ENCODE peak calls at places on chromosomes 7 and 10, in five cellular contexts. W is hepatocyte, O is mammary epithelial cell, U is small intestine, G is dorsolateral prefrontal cortex. H is an unnamed sample. For H3K27me3, the result is how much of the 10 kb centered on the place peaks cover.

GRCh38 chr10:99984201-99984600 is 25.5 kb downstream of the DNMBP start:
- DNase-seq in U (peak), O (peak), G (no peak), W (peak), H (no peak)

GRCh38 chr7:50974240-50974639 is 191.5 kb upstream of the GRB10 start:
- DNase-seq in O (no peak), W (no peak), G (no peak), U (no peak), H (no peak)

GRCh38 chr7:44307301-44307900 is 18.0 kb downstream of the CAMK2B start:
- DNase-seq in U (no peak), W (no peak), O (peak), G (no peak), H (peak)

GRCh38 chr7:81638216-81638615 is 131.6 kb downstream of the HGF start:
- DNase-seq in W (no peak), G (no peak), U (no peak), O (no peak), H (peak)

GRCh38 chr7:45112648-45113047 is 1.2 kb upstream of the TBRG4 start:
- DNase-seq in G (no peak), U (no peak), O (no peak), W (no peak), H (no peak)

GRCh38 chr10:93076871-93077270 is 3.2 kb downstream of the CYP26A1 start:
- DNase-seq in G (no peak), O (no peak), W (no peak), U (no peak), H (no peak)

GRCh38 chr7:150947761-150948680 is 30.1 kb downstream of the KCNH2 start:
- DNase-seq in O (no peak), U (no peak), G (peak), W (no peak), H (no peak)

GRCh38 chr7:38306914-38307313 is 33.5 kb upstream of the TARP start:
- DNase-seq in G (no peak), W (no peak), O (no peak), U (peak), H (no peak)

GRCh38 chr10:119672291-119672690 is 21.1 kb downstream of the BAG3 start:
- DNase-seq in G (no peak), O (no peak), W (no peak), U (no peak), H (no peak)

GRCh38 chr7:260441-261281 is 29.3 kb upstream of the FOXL3 start:
- DNase-seq in U (peak), O (no peak), W (no peak), G (peak), H (no peak)

DNA sequence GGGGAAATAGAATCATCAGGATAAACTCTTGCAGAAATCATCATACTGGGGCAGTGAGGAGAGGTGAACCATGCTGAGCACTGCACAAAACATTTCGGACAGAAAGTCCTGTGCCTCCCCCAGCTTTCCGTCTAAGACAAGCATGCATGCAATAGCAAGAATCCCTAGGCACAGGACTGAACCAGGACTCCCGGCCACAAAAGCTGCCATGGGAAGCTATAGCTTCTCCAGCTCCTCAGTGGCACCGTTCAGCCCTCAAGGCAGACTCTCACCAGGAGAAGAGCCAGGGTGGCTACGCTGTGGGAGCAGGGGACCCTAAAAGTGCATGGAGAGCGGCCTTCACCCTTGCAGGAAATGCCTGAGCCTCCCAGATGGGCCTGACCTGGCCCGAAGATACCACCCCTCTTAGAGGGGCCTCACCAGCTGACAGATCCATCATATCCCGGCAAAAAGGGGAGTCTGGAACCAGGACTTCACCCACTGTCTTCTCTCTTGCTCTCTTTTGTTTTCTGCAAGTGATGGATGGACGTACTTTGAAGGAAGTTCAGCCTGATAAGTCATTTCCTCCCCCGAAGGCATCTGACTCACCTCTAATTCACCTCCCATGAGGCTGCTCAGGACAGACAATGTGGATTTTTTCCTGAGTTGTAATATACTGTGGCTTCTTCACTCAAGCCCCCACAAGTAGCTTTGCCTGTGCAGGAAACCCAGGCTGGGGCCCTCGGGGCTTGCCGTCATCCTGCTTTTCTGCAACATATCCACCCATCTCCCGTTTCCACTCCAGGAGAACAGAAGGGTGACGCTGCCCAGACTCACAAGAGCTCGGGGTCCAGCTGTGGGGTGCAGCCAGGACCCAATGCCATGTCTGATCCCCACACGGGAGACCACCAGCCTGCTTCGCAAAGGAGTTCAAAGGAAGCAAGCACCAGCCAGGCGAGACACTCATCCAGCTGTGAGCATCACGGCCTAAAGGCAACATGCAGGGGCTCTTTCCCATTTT is 70.5 kb downstream of the ASB13 start:
- DNase-seq in O (peak), G (no peak), U (no peak), W (no peak), H (peak)
- H3K27ac ChIP-seq in O (peak), G (no peak), U (no peak), W (peak), H (peak)

GRCh38 chr10:129951841-129952240 is 12.2 kb downstream of the EBF3 start:
- DNase-seq in U (no peak), W (no peak), O (no peak), G (no peak), H (no peak)

GRCh38 chr10:129955591-129956284 is 8.3 kb downstream of the EBF3 start:
- DNase-seq in O (no peak), U (peak), W (peak), G (no peak), H (peak)

GRCh38 chr10:129954916-129955315 is 9.2 kb downstream of the EBF3 start:
- DNase-seq in G (no peak), W (no peak), O (no peak), U (no peak), H (no peak)

GRCh38 chr10:129952771-129953489 is 11.1 kb downstream of the EBF3 start:
- DNase-seq in G (no peak), U (no peak), O (no peak), W (no peak), H (peak)

GRCh38 chr10:129953541-129954031 is 10.5 kb downstream of the EBF3 start:
- DNase-seq in G (no peak), U (no peak), O (no peak), W (no peak), H (peak)
- H3K27me3 ChIP-seq in G (half or more), U (under half), O (under half), W (under half), H (under half)

DNA sequence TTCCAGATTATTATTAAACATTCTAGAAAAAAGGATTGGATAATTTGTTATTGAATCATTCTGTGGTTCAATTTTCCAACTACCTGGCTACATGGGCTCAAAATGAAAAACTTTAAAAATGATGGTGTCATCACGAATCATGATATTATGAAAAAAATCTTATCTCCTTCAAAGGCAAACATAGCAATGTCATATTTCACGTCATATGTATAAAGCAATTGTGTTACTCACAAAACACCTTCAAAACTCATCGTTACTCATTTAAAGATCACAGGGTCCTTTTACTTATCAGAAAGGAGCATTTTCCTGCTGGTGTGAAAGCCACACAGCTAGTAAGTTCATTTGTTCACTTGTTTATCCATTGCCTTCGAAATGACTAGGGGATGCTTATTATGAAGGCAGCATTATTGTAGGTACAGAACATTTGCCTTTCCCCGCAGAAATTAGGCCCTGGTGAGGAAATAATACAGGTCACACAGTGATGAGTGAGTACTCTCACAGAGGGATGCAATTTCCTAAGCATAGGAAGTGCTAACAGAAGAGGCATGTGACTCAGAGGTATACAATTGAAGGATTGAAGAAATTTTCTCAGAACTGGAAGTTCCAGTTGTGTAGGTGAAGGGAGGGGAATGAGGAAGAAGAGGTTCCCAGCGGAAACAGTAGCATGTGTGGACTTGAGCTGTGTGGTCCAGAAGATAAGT is 478.7 kb downstream of the INHBA start:
- DNase-seq in O (peak), W (peak), U (no peak), G (no peak), H (no peak)
- H3K27ac ChIP-seq in O (peak), W (peak), U (no peak), G (no peak), H (no peak)

GRCh38 chr10:114042895-114043531 is 653 bp upstream of the ADRB1 start:
- DNase-seq in G (peak), U (peak), O (peak), W (peak), H (peak)

GRCh38 chr10:114044251-114045070 is 795 bp downstream of the ADRB1 start:
- DNase-seq in W (peak), O (no peak), G (no peak), U (no peak), H (no peak)

GRCh38 chr10:114045071-114045737 is 1.5 kb downstream of the ADRB1 start:
- DNase-seq in O (no peak), G (peak), W (peak), U (peak), H (no peak)

GRCh38 chr10:114045738-114046458 is 2.2 kb downstream of the ADRB1 start:
- DNase-seq in W (no peak), O (no peak), G (no peak), U (no peak), H (no peak)

GRCh38 chr10:114043532-114044250 is at the start of gene ADRB1:
- DNase-seq in O (peak), W (peak), U (peak), G (peak), H (peak)
- H3K27me3 ChIP-seq in O (under half), W (half or more), U (under half), G (under half), H (under half)

GRCh38 chr10:48305905-48306264 is 592 bp upstream of the MAPK8 start:
- DNase-seq in U (no peak), W (no peak), O (no peak), G (no peak), H (no peak)
- H3K27ac ChIP-seq in U (peak), W (peak), O (no peak), G (peak), H (no peak)

GRCh38 chr10:104922810-104923209 is 281.7 kb downstream of the SORCS3 start:
- DNase-seq in U (no peak), W (no peak), G (no peak), O (no peak), H (no peak)

GRCh38 chr10:104920476-104920875 is 279.4 kb downstream of the SORCS3 start:
- DNase-seq in G (no peak), W (no peak), U (no peak), O (no peak), H (no peak)

GRCh38 chr10:104924101-104924795 is 283.2 kb downstream of the SORCS3 start:
- DNase-seq in O (no peak), U (no peak), G (no peak), W (no peak), H (no peak)

GRCh38 chr10:104925232-104925851 is 284.3 kb downstream of the SORCS3 start:
- DNase-seq in O (peak), U (peak), W (peak), G (no peak), H (peak)

DNA sequence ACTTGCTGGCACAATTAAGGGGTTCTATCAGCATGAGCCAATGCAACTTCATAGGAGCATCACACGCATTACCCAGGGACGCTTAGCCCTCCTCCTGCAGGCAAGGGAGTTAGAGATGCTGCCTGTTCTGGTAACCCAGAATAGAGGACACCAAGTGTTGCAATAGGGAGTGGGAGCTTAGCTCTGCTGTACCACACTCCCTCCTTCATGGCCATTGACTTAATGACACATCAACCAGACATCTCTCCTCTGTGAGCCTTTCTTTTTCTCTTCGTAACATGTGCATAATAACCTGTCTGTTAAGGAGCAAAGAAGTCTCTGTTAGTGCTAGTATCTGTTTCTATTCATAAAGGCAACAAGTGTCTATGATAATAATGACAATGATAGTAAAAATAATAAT is 282.4 kb downstream of the SORCS3 start:
- DNase-seq in O (no peak), W (no peak), G (no peak), U (no peak), H (no peak)
- H3K27me3 ChIP-seq in O (under half), W (under half), G (under half), U (under half), H (under half)

GRCh38 chr7:99693427-99694200 is 13.8 kb upstream of the CYP3A5 start:
- DNase-seq in W (peak), G (no peak), O (no peak), U (peak), H (no peak)
- H3K27ac ChIP-seq in W (peak), G (no peak), O (no peak), U (no peak), H (no peak)

DNA sequence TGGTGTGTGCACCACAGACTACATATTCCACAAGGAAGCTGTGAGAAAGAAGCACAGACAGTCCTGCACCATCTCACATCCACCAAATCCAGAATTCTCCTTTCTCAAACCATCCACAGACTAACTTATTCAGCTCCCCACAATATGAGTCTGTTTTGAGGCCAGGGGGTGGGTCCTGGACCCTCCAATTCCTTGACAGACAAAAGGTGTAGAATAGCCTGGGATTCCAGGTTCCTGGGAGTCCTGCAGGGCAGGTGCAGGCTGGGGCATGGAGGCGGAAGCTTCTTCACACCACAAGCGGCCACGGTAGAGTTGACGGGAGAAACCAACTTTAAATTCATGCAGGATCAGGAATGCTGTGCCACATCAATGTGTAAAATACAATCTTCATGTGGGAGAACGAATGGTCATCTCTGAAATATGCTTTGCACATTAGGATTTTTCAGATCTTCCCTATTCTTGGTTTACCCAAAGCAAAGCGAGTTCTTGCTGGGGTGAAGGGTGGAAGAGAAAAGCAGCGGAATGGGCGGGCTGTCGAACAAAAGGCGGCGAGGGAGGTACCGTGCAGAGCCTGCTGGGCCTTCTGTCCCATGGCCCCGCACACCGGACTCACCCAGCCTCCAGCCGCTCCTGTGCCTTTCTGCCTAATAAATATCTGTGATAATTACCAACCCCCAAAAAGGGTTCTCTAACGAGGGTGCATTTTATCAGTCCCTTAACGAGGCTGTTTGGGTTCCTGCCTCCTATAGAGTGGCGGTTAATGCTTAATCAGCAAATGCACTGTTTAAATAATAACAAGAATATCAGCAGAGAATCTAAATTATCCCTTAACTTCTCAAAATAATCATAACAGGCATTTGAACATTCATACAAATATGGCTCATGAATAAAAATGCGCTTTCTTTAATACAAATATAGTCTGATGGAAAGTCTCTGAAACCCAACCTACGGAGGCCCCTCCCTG is 514.0 kb downstream of the DNAJB6 start:
- DNase-seq in O (no peak), U (no peak), W (no peak), G (no peak), H (no peak)
- H3K27me3 ChIP-seq in O (under half), U (under half), W (under half), G (under half), H (under half)

GRCh38 chr7:42095791-42096190 is 141.2 kb downstream of the GLI3 start:
- DNase-seq in U (no peak), O (no peak), W (no peak), G (no peak), H (no peak)

GRCh38 chr7:42097756-42098155 is 139.3 kb downstream of the GLI3 start:
- DNase-seq in W (peak), G (no peak), O (peak), U (no peak), H (peak)

GRCh38 chr7:42099076-42099836 is 137.8 kb downstream of the GLI3 start:
- DNase-seq in G (no peak), W (no peak), O (no peak), U (no peak), H (no peak)

GRCh38 chr7:42096262-42096661 is 140.7 kb downstream of the GLI3 start:
- DNase-seq in G (no peak), O (no peak), W (no peak), U (no peak), H (no peak)

DNA sequence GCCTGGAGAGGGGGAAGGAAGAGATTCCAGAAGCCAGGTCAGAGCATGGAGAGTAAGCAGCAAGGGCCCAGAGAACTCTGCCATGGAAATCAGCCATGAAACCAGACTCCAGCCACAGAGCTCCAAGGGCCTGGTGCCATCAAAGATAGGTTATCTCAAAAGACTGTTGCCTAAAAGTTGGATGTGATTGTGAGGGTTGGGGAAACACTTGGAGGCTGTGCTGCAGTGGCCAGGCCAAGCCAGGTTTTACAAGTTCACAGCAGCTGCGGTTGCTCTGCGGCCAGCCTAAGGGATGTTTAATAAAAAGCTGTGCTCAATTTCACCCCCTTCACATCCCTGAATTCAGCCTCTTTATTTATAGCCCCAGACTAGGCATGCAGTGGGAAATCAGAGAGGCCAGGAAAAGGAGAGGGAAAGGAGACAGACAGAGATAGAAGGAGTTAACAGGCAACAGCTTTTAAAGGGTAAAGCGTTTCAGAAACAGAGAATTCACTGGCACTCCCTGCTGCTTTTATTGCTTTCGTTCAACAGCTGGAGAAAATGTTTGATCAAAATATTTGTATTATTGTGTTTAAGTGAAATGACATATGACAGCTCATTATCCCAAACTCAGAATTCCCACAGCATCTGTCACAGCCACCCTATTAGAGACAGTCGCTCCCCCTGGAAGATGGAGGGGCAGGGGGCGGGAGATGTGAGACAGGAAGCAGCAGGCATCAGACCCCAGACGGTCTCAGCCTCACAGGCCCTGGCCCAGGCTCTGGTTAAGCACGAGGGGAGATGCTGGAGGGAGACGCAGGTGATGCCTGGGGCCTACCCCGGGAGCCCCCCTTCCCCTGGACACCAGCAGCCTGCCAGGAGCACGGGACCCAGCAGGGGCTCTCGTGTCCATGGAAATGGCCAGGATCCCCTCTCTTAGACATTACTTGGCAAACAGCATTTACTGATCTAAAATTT is 140.1 kb downstream of the GLI3 start:
- DNase-seq in G (no peak), W (peak), U (no peak), O (peak), H (peak)
- H3K27ac ChIP-seq in G (no peak), W (peak), U (no peak), O (peak), H (peak)

H was measured in SJCRH30.